ENCODE peak calls at places on chromosome 2, in nine cellular contexts. B is heart right ventricle; Y is GM12892; O is hepatic stellate cell; L is B cell; X is pancreas; G is CD8-positive, alpha-beta T cell; R is hippocampal formation; A is activated gamma-delta T cell treated with Interleukin-2 at 50 U/mL for 16 hours. I is an unnamed sample.
A peak's percentile ranks its signal among the peaks of the same experiment; 100 is the strongest.

GRCh38 chr2:192002418-192002817 is 155.5 kb upstream of the CAVIN2 start:
- DNase-seq in L (no peak), B (no peak), R (no peak), A (no peak), O (no peak), G (no peak), X (no peak), Y (no peak), I (no peak)

GRCh38 chr2:208072250-208072892 is 47.0 kb upstream of the PLEKHM3 start:
- DNase-seq in R (peak; percentile 51), A (peak; percentile 49), Y (peak; percentile 20), O (peak; percentile 54), G (peak; percentile 44), B (peak; percentile 16), X (peak; percentile 42), L (peak; percentile 41), I (no peak)

GRCh38 chr2:228771719-228772254 is 499.3 kb downstream of the PID1 start:
- DNase-seq in B (no peak), L (no peak), O (no peak), Y (no peak), G (no peak), X (no peak), A (no peak), R (no peak), I (no peak)

GRCh38 chr2:43676322-43677050 is at the start of gene C1GALT1C1L:
- DNase-seq in R (peak; percentile 32), O (peak; percentile 53), G (no peak), X (peak; percentile 73), A (peak; percentile 7), L (peak; percentile 33), B (peak; percentile 71), Y (no peak), I (no peak)

GRCh38 chr2:26511466-26511865 is 33.5 kb upstream of the OTOF start:
- DNase-seq in X (no peak), L (no peak), O (no peak), G (no peak), Y (no peak), A (no peak), B (no peak), R (no peak), I (no peak)

GRCh38 chr2:71928734-71929481 is 218.8 kb downstream of the CYP26B1 start:
- DNase-seq in R (no peak), B (no peak), L (no peak), X (no peak), A (no peak), Y (no peak), O (no peak), G (no peak), I (no peak)

GRCh38 chr2:165369131-165369935 is 100.2 kb upstream of the CSRNP3 start:
- DNase-seq in G (no peak), O (no peak), Y (no peak), L (no peak), A (no peak), B (no peak), R (no peak), X (peak; percentile 40), I (no peak)

GRCh38 chr2:207849443-207849842 is 79.7 kb upstream of the FZD5 start:
- DNase-seq in X (no peak), B (no peak), Y (no peak), A (no peak), R (no peak), O (no peak), G (no peak), L (no peak), I (no peak)

GRCh38 chr2:22124003-22124402 is 1000.2 kb downstream of the TDRD15 start:
- DNase-seq in G (no peak), R (no peak), O (no peak), A (no peak), B (no peak), X (no peak), L (no peak), Y (no peak), I (no peak)

GRCh38 chr2:203871371-203871983 is 3.9 kb downstream of the CTLA4 start:
- DNase-seq in Y (peak; percentile 17), A (no peak), L (no peak), R (no peak), O (no peak), G (no peak), X (no peak), B (no peak), I (no peak)

GRCh38 chr2:63425079-63425416 is 163.2 kb downstream of the WDPCP start:
- DNase-seq in O (no peak), R (no peak), Y (no peak), L (no peak), A (no peak), G (no peak), B (no peak), X (no peak), I (no peak)

GRCh38 chr2:241373449-241373848 is 17.4 kb downstream of the FARP2 start:
- DNase-seq in L (no peak), G (no peak), B (no peak), O (no peak), A (no peak), Y (no peak), R (no peak), X (no peak), I (no peak)